ENCODE peak calls at places on chromosome 10, in seven cellular contexts. One of them, this sample, is unnamed.

GRCh38 chr10:10315989-10316388 is 701.7 kb upstream of the CELF2 start:
- DNase-seq in mucosa of descending colon: no peak
- DNase-seq in LoVo: no peak
- DNase-seq in stimulated activated naive CD8-positive, alpha-beta T cell treated with anti-CD3 and anti-CD28 coated beads, Interleukin-15, Interleukin-2, amounts not matched to agents 100 U/mL and 50 U/mL, for 24 hours: no peak
- DNase-seq in ovary: no peak
- DNase-seq in NCI-H345: no peak
- DNase-seq in ACHN: no peak
- DNase-seq in this sample: no peak

GRCh38 chr10:63229192-63229591 is 96.1 kb downstream of the NRBF2 start:
- DNase-seq in mucosa of descending colon: no peak
- DNase-seq in LoVo: no peak
- DNase-seq in stimulated activated naive CD8-positive, alpha-beta T cell treated with anti-CD3 and anti-CD28 coated beads, Interleukin-15, Interleukin-2, amounts not matched to agents 100 U/mL and 50 U/mL, for 24 hours: no peak
- DNase-seq in ovary: no peak
- DNase-seq in NCI-H345: no peak
- DNase-seq in ACHN: no peak
- DNase-seq in this sample: no peak

GRCh38 chr10:86953747-86954680 is 3.4 kb downstream of the MMRN2 start:
- DNase-seq in mucosa of descending colon: no peak
- DNase-seq in LoVo: no peak
- DNase-seq in stimulated activated naive CD8-positive, alpha-beta T cell treated with anti-CD3 and anti-CD28 coated beads, Interleukin-15, Interleukin-2, amounts not matched to agents 100 U/mL and 50 U/mL, for 24 hours: no peak
- DNase-seq in ovary: peak; percentile 89
- DNase-seq in NCI-H345: no peak
- DNase-seq in ACHN: no peak
- DNase-seq in this sample: peak; percentile 47

GRCh38 chr10:115432188-115432819 is 339.1 kb downstream of the ATRNL1 start:
- DNase-seq in mucosa of descending colon: no peak
- DNase-seq in LoVo: peak; percentile 5
- DNase-seq in stimulated activated naive CD8-positive, alpha-beta T cell treated with anti-CD3 and anti-CD28 coated beads, Interleukin-15, Interleukin-2, amounts not matched to agents 100 U/mL and 50 U/mL, for 24 hours: no peak
- DNase-seq in ovary: no peak
- DNase-seq in NCI-H345: no peak
- DNase-seq in ACHN: peak; percentile 71
- DNase-seq in this sample: no peak

GRCh38 chr10:71265201-71265575 is 52.8 kb downstream of the UNC5B start:
- DNase-seq in mucosa of descending colon: no peak
- DNase-seq in LoVo: no peak
- DNase-seq in stimulated activated naive CD8-positive, alpha-beta T cell treated with anti-CD3 and anti-CD28 coated beads, Interleukin-15, Interleukin-2, amounts not matched to agents 100 U/mL and 50 U/mL, for 24 hours: no peak
- DNase-seq in ovary: no peak
- DNase-seq in NCI-H345: no peak
- DNase-seq in ACHN: no peak
- DNase-seq in this sample: no peak

GRCh38 chr10:22714524-22715289 is at the start of gene PIP4K2A:
- DNase-seq in mucosa of descending colon: peak; percentile 83
- DNase-seq in LoVo: peak; percentile 72
- DNase-seq in stimulated activated naive CD8-positive, alpha-beta T cell treated with anti-CD3 and anti-CD28 coated beads, Interleukin-15, Interleukin-2, amounts not matched to agents 100 U/mL and 50 U/mL, for 24 hours: peak; percentile 83
- DNase-seq in ovary: peak; percentile 52
- DNase-seq in NCI-H345: peak; percentile 59
- DNase-seq in ACHN: peak; percentile 73
- DNase-seq in this sample: peak; percentile 65

GRCh38 chr10:132133005-132133404 is 53.7 kb upstream of the DPYSL4 start:
- DNase-seq in mucosa of descending colon: no peak
- DNase-seq in LoVo: no peak
- DNase-seq in stimulated activated naive CD8-positive, alpha-beta T cell treated with anti-CD3 and anti-CD28 coated beads, Interleukin-15, Interleukin-2, amounts not matched to agents 100 U/mL and 50 U/mL, for 24 hours: no peak
- DNase-seq in ovary: no peak
- DNase-seq in NCI-H345: no peak
- DNase-seq in ACHN: no peak
- DNase-seq in this sample: no peak

GRCh38 chr10:70683601-70684329 is 11.5 kb downstream of the ADAMTS14 start:
- DNase-seq in mucosa of descending colon: no peak
- DNase-seq in LoVo: no peak
- DNase-seq in stimulated activated naive CD8-positive, alpha-beta T cell treated with anti-CD3 and anti-CD28 coated beads, Interleukin-15, Interleukin-2, amounts not matched to agents 100 U/mL and 50 U/mL, for 24 hours: no peak
- DNase-seq in ovary: no peak
- DNase-seq in NCI-H345: no peak
- DNase-seq in ACHN: no peak
- DNase-seq in this sample: no peak

GRCh38 chr10:44908936-44909335 is 2.2 kb upstream of the TMEM72 start:
- DNase-seq in mucosa of descending colon: no peak
- DNase-seq in LoVo: no peak
- DNase-seq in stimulated activated naive CD8-positive, alpha-beta T cell treated with anti-CD3 and anti-CD28 coated beads, Interleukin-15, Interleukin-2, amounts not matched to agents 100 U/mL and 50 U/mL, for 24 hours: no peak
- DNase-seq in ovary: no peak
- DNase-seq in NCI-H345: no peak
- DNase-seq in ACHN: no peak
- DNase-seq in this sample: peak; percentile 58

GRCh38 chr10:97785731-97786130 is 13.9 kb upstream of the SFRP5 start:
- DNase-seq in mucosa of descending colon: no peak
- DNase-seq in LoVo: no peak
- DNase-seq in stimulated activated naive CD8-positive, alpha-beta T cell treated with anti-CD3 and anti-CD28 coated beads, Interleukin-15, Interleukin-2, amounts not matched to agents 100 U/mL and 50 U/mL, for 24 hours: no peak
- DNase-seq in ovary: no peak
- DNase-seq in NCI-H345: no peak
- DNase-seq in ACHN: no peak
- DNase-seq in this sample: no peak

GRCh38 chr10:127903789-127904188 is 3.1 kb upstream of the PTPRE start:
- DNase-seq in mucosa of descending colon: no peak
- DNase-seq in LoVo: no peak
- DNase-seq in stimulated activated naive CD8-positive, alpha-beta T cell treated with anti-CD3 and anti-CD28 coated beads, Interleukin-15, Interleukin-2, amounts not matched to agents 100 U/mL and 50 U/mL, for 24 hours: no peak
- DNase-seq in ovary: no peak
- DNase-seq in NCI-H345: no peak
- DNase-seq in ACHN: no peak
- DNase-seq in this sample: no peak

GRCh38 chr10:154348-154747 is 19.1 kb downstream of the ZMYND11 start:
- DNase-seq in mucosa of descending colon: no peak
- DNase-seq in LoVo: no peak
- DNase-seq in stimulated activated naive CD8-positive, alpha-beta T cell treated with anti-CD3 and anti-CD28 coated beads, Interleukin-15, Interleukin-2, amounts not matched to agents 100 U/mL and 50 U/mL, for 24 hours: no peak
- DNase-seq in ovary: no peak
- DNase-seq in NCI-H345: no peak
- DNase-seq in ACHN: no peak
- DNase-seq in this sample: no peak

GRCh38 chr10:116278832-116279231 is 5.8 kb upstream of the GFRA1 start:
- DNase-seq in mucosa of descending colon: no peak
- DNase-seq in LoVo: no peak
- DNase-seq in stimulated activated naive CD8-positive, alpha-beta T cell treated with anti-CD3 and anti-CD28 coated beads, Interleukin-15, Interleukin-2, amounts not matched to agents 100 U/mL and 50 U/mL, for 24 hours: no peak
- DNase-seq in ovary: no peak
- DNase-seq in NCI-H345: no peak
- DNase-seq in ACHN: no peak
- DNase-seq in this sample: no peak

GRCh38 chr10:25959540-25960232 is 25.7 kb downstream of the MYO3A start:
- DNase-seq in mucosa of descending colon: no peak
- DNase-seq in LoVo: no peak
- DNase-seq in stimulated activated naive CD8-positive, alpha-beta T cell treated with anti-CD3 and anti-CD28 coated beads, Interleukin-15, Interleukin-2, amounts not matched to agents 100 U/mL and 50 U/mL, for 24 hours: no peak
- DNase-seq in ovary: no peak
- DNase-seq in NCI-H345: no peak
- DNase-seq in ACHN: no peak
- DNase-seq in this sample: no peak

GRCh38 chr10:50260791-50261281 is 9.5 kb upstream of the ASAH2 start:
- DNase-seq in mucosa of descending colon: no peak
- DNase-seq in LoVo: peak; percentile 35
- DNase-seq in stimulated activated naive CD8-positive, alpha-beta T cell treated with anti-CD3 and anti-CD28 coated beads, Interleukin-15, Interleukin-2, amounts not matched to agents 100 U/mL and 50 U/mL, for 24 hours: no peak
- DNase-seq in ovary: no peak
- DNase-seq in NCI-H345: no peak
- DNase-seq in ACHN: no peak
- DNase-seq in this sample: no peak

GRCh38 chr10:76883596-76883995 is 754.0 kb downstream of the KCNMA1 start:
- DNase-seq in mucosa of descending colon: no peak
- DNase-seq in LoVo: no peak
- DNase-seq in stimulated activated naive CD8-positive, alpha-beta T cell treated with anti-CD3 and anti-CD28 coated beads, Interleukin-15, Interleukin-2, amounts not matched to agents 100 U/mL and 50 U/mL, for 24 hours: no peak
- DNase-seq in ovary: no peak
- DNase-seq in NCI-H345: no peak
- DNase-seq in ACHN: no peak
- DNase-seq in this sample: no peak

GRCh38 chr10:24518981-24519597 is 204.6 kb downstream of the ARHGAP21 start:
- DNase-seq in mucosa of descending colon: no peak
- DNase-seq in LoVo: peak; percentile 56
- DNase-seq in stimulated activated naive CD8-positive, alpha-beta T cell treated with anti-CD3 and anti-CD28 coated beads, Interleukin-15, Interleukin-2, amounts not matched to agents 100 U/mL and 50 U/mL, for 24 hours: peak; percentile 57
- DNase-seq in ovary: peak; percentile 77
- DNase-seq in NCI-H345: peak; percentile 20
- DNase-seq in ACHN: peak; percentile 57
- DNase-seq in this sample: peak; percentile 82

GRCh38 chr10:55464083-55464482 is 663.1 kb upstream of the PCDH15 start:
- DNase-seq in mucosa of descending colon: no peak
- DNase-seq in LoVo: no peak
- DNase-seq in stimulated activated naive CD8-positive, alpha-beta T cell treated with anti-CD3 and anti-CD28 coated beads, Interleukin-15, Interleukin-2, amounts not matched to agents 100 U/mL and 50 U/mL, for 24 hours: no peak
- DNase-seq in ovary: no peak
- DNase-seq in NCI-H345: no peak
- DNase-seq in ACHN: no peak
- DNase-seq in this sample: no peak

GRCh38 chr10:32954080-32954479 is 4.0 kb downstream of the ITGB1 start:
- DNase-seq in mucosa of descending colon: no peak
- DNase-seq in LoVo: no peak
- DNase-seq in stimulated activated naive CD8-positive, alpha-beta T cell treated with anti-CD3 and anti-CD28 coated beads, Interleukin-15, Interleukin-2, amounts not matched to agents 100 U/mL and 50 U/mL, for 24 hours: no peak
- DNase-seq in ovary: no peak
- DNase-seq in NCI-H345: no peak
- DNase-seq in ACHN: no peak
- DNase-seq in this sample: no peak

GRCh38 chr10:117167346-117168134 is 29.5 kb upstream of the VAX1 start:
- DNase-seq in mucosa of descending colon: no peak
- DNase-seq in LoVo: no peak
- DNase-seq in stimulated activated naive CD8-positive, alpha-beta T cell treated with anti-CD3 and anti-CD28 coated beads, Interleukin-15, Interleukin-2, amounts not matched to agents 100 U/mL and 50 U/mL, for 24 hours: no peak
- DNase-seq in ovary: no peak
- DNase-seq in NCI-H345: no peak
- DNase-seq in ACHN: no peak
- DNase-seq in this sample: no peak

GRCh38 chr10:133132711-133133291 is 27.2 kb upstream of the KNDC1 start:
- DNase-seq in mucosa of descending colon: peak; percentile 43
- DNase-seq in LoVo: no peak
- DNase-seq in stimulated activated naive CD8-positive, alpha-beta T cell treated with anti-CD3 and anti-CD28 coated beads, Interleukin-15, Interleukin-2, amounts not matched to agents 100 U/mL and 50 U/mL, for 24 hours: no peak
- DNase-seq in ovary: peak; percentile 4
- DNase-seq in NCI-H345: no peak
- DNase-seq in ACHN: no peak
- DNase-seq in this sample: no peak

GRCh38 chr10:133140417-133141143 is 19.4 kb upstream of the KNDC1 start:
- DNase-seq in mucosa of descending colon: no peak
- DNase-seq in LoVo: no peak
- DNase-seq in stimulated activated naive CD8-positive, alpha-beta T cell treated with anti-CD3 and anti-CD28 coated beads, Interleukin-15, Interleukin-2, amounts not matched to agents 100 U/mL and 50 U/mL, for 24 hours: no peak
- DNase-seq in ovary: peak; percentile 10
- DNase-seq in NCI-H345: no peak
- DNase-seq in ACHN: no peak
- DNase-seq in this sample: no peak

GRCh38 chr10:4343091-4343490 is 482.9 kb upstream of the AKR1E2 start:
- DNase-seq in mucosa of descending colon: no peak
- DNase-seq in LoVo: no peak
- DNase-seq in stimulated activated naive CD8-positive, alpha-beta T cell treated with anti-CD3 and anti-CD28 coated beads, Interleukin-15, Interleukin-2, amounts not matched to agents 100 U/mL and 50 U/mL, for 24 hours: no peak
- DNase-seq in ovary: no peak
- DNase-seq in NCI-H345: no peak
- DNase-seq in ACHN: no peak
- DNase-seq in this sample: no peak

GRCh38 chr10:1536341-1536740 is 201.0 kb downstream of the ADARB2 start:
- DNase-seq in mucosa of descending colon: no peak
- DNase-seq in LoVo: no peak
- DNase-seq in stimulated activated naive CD8-positive, alpha-beta T cell treated with anti-CD3 and anti-CD28 coated beads, Interleukin-15, Interleukin-2, amounts not matched to agents 100 U/mL and 50 U/mL, for 24 hours: no peak
- DNase-seq in ovary: no peak
- DNase-seq in NCI-H345: no peak
- DNase-seq in ACHN: no peak
- DNase-seq in this sample: no peak

GRCh38 chr10:78194539-78195402 is 161.1 kb downstream of the RPS24 start:
- DNase-seq in mucosa of descending colon: no peak
- DNase-seq in LoVo: no peak
- DNase-seq in stimulated activated naive CD8-positive, alpha-beta T cell treated with anti-CD3 and anti-CD28 coated beads, Interleukin-15, Interleukin-2, amounts not matched to agents 100 U/mL and 50 U/mL, for 24 hours: no peak
- DNase-seq in ovary: no peak
- DNase-seq in NCI-H345: peak; percentile 86
- DNase-seq in ACHN: no peak
- DNase-seq in this sample: no peak

GRCh38 chr10:44260286-44260928 is 124.5 kb downstream of the CXCL12 start:
- DNase-seq in mucosa of descending colon: no peak
- DNase-seq in LoVo: no peak
- DNase-seq in stimulated activated naive CD8-positive, alpha-beta T cell treated with anti-CD3 and anti-CD28 coated beads, Interleukin-15, Interleukin-2, amounts not matched to agents 100 U/mL and 50 U/mL, for 24 hours: no peak
- DNase-seq in ovary: no peak
- DNase-seq in NCI-H345: no peak
- DNase-seq in ACHN: no peak
- DNase-seq in this sample: no peak

GRCh38 chr10:80498833-80499671 is 38.6 kb upstream of the SH2D4B start:
- DNase-seq in mucosa of descending colon: peak; percentile 90
- DNase-seq in LoVo: peak; percentile 78
- DNase-seq in stimulated activated naive CD8-positive, alpha-beta T cell treated with anti-CD3 and anti-CD28 coated beads, Interleukin-15, Interleukin-2, amounts not matched to agents 100 U/mL and 50 U/mL, for 24 hours: peak; percentile 80
- DNase-seq in ovary: peak; percentile 96
- DNase-seq in NCI-H345: no peak
- DNase-seq in ACHN: peak; percentile 94
- DNase-seq in this sample: peak; percentile 94

GRCh38 chr10:121154846-121155245 is 303.7 kb downstream of the WDR11 start:
- DNase-seq in mucosa of descending colon: no peak
- DNase-seq in LoVo: no peak
- DNase-seq in stimulated activated naive CD8-positive, alpha-beta T cell treated with anti-CD3 and anti-CD28 coated beads, Interleukin-15, Interleukin-2, amounts not matched to agents 100 U/mL and 50 U/mL, for 24 hours: no peak
- DNase-seq in ovary: no peak
- DNase-seq in NCI-H345: peak; percentile 71
- DNase-seq in ACHN: no peak
- DNase-seq in this sample: peak; percentile 27

GRCh38 chr10:18100664-18101063 is 39.6 kb upstream of the CACNB2 start:
- DNase-seq in mucosa of descending colon: no peak
- DNase-seq in LoVo: no peak
- DNase-seq in stimulated activated naive CD8-positive, alpha-beta T cell treated with anti-CD3 and anti-CD28 coated beads, Interleukin-15, Interleukin-2, amounts not matched to agents 100 U/mL and 50 U/mL, for 24 hours: no peak
- DNase-seq in ovary: no peak
- DNase-seq in NCI-H345: no peak
- DNase-seq in ACHN: no peak
- DNase-seq in this sample: no peak

GRCh38 chr10:46541735-46542566 is 14.5 kb downstream of the GPRIN2 start:
- DNase-seq in mucosa of descending colon: peak; percentile 48
- DNase-seq in LoVo: no peak
- DNase-seq in stimulated activated naive CD8-positive, alpha-beta T cell treated with anti-CD3 and anti-CD28 coated beads, Interleukin-15, Interleukin-2, amounts not matched to agents 100 U/mL and 50 U/mL, for 24 hours: peak; percentile 3
- DNase-seq in ovary: peak; percentile 8
- DNase-seq in NCI-H345: no peak
- DNase-seq in ACHN: no peak
- DNase-seq in this sample: no peak

GRCh38 chr10:131311661-131312260 is at the start of gene TCERG1L:
- DNase-seq in mucosa of descending colon: no peak
- DNase-seq in LoVo: no peak
- DNase-seq in stimulated activated naive CD8-positive, alpha-beta T cell treated with anti-CD3 and anti-CD28 coated beads, Interleukin-15, Interleukin-2, amounts not matched to agents 100 U/mL and 50 U/mL, for 24 hours: peak; percentile 21
- DNase-seq in ovary: peak; percentile 35
- DNase-seq in NCI-H345: peak; percentile 65
- DNase-seq in ACHN: no peak
- DNase-seq in this sample: peak; percentile 58